ENCODE peak calls at places on chromosome 21, in eight cellular contexts. One of them, this sample, is unnamed.

GRCh38 chr21:39326607-39327307 is 13.3 kb upstream of the BRWD1 start:
- DNase-seq in K562: no peak
- DNase-seq in HepG2: no peak
- DNase-seq in HCT116: no peak
- DNase-seq in A549: no peak
- DNase-seq in endothelial cell of umbilical vein: no peak
- DNase-seq in H1: no peak
- DNase-seq in GM12878: no peak
- DNase-seq in this sample: no peak

GRCh38 chr21:29233611-29234540 is 64.8 kb upstream of the BACH1 start:
- DNase-seq in K562: no peak
- DNase-seq in HepG2: no peak
- DNase-seq in HCT116: no peak
- DNase-seq in A549: no peak
- DNase-seq in endothelial cell of umbilical vein: no peak
- DNase-seq in H1: no peak
- DNase-seq in GM12878: peak; percentile 76
- DNase-seq in this sample: no peak

GRCh38 chr21:40681164-40681859 is 165.6 kb downstream of the DSCAM start:
- DNase-seq in K562: no peak
- DNase-seq in HepG2: no peak
- DNase-seq in HCT116: no peak
- DNase-seq in A549: no peak
- DNase-seq in endothelial cell of umbilical vein: no peak
- DNase-seq in H1: no peak
- DNase-seq in GM12878: no peak
- DNase-seq in this sample: no peak

GRCh38 chr21:26191609-26192008 is 21.0 kb upstream of the APP start:
- DNase-seq in K562: no peak
- DNase-seq in HepG2: no peak
- DNase-seq in HCT116: no peak
- DNase-seq in A549: no peak
- DNase-seq in endothelial cell of umbilical vein: no peak
- DNase-seq in H1: no peak
- DNase-seq in GM12878: no peak
- DNase-seq in this sample: no peak

GRCh38 chr21:23968722-23969647 is 1638.3 kb downstream of the MRPL39 start:
- DNase-seq in K562: peak; percentile 51
- DNase-seq in HepG2: no peak
- DNase-seq in HCT116: no peak
- DNase-seq in A549: no peak
- DNase-seq in endothelial cell of umbilical vein: peak; percentile 51
- DNase-seq in H1: peak; percentile 57
- DNase-seq in GM12878: peak; percentile 46
- DNase-seq in this sample: peak; percentile 95

GRCh38 chr21:37862536-37862935 is 53.7 kb downstream of the KCNJ6 start:
- DNase-seq in K562: no peak
- DNase-seq in HepG2: no peak
- DNase-seq in HCT116: no peak
- DNase-seq in A549: peak; percentile 31
- DNase-seq in endothelial cell of umbilical vein: peak; percentile 9
- DNase-seq in H1: no peak
- DNase-seq in GM12878: no peak
- DNase-seq in this sample: peak; percentile 15

GRCh38 chr21:33998402-33998801 is 75.0 kb upstream of the MRPS6 start:
- DNase-seq in K562: no peak
- DNase-seq in HepG2: no peak
- DNase-seq in HCT116: no peak
- DNase-seq in A549: no peak
- DNase-seq in endothelial cell of umbilical vein: no peak
- DNase-seq in H1: no peak
- DNase-seq in GM12878: no peak
- DNase-seq in this sample: no peak

GRCh38 chr21:38806153-38806941 is 618 bp downstream of the ETS2 start:
- DNase-seq in K562: peak; percentile 53
- DNase-seq in HepG2: no peak
- DNase-seq in HCT116: no peak
- DNase-seq in A549: no peak
- DNase-seq in endothelial cell of umbilical vein: no peak
- DNase-seq in H1: no peak
- DNase-seq in GM12878: no peak
- DNase-seq in this sample: peak; percentile 55

GRCh38 chr21:46054447-46054846 is 43.5 kb upstream of the COL6A2 start:
- DNase-seq in K562: no peak
- DNase-seq in HepG2: no peak
- DNase-seq in HCT116: no peak
- DNase-seq in A549: no peak
- DNase-seq in endothelial cell of umbilical vein: no peak
- DNase-seq in H1: no peak
- DNase-seq in GM12878: no peak
- DNase-seq in this sample: no peak

GRCh38 chr21:33950425-33951079 is 34.9 kb upstream of the ATP5PO start:
- DNase-seq in K562: no peak
- DNase-seq in HepG2: no peak
- DNase-seq in HCT116: no peak
- DNase-seq in A549: no peak
- DNase-seq in endothelial cell of umbilical vein: no peak
- DNase-seq in H1: no peak
- DNase-seq in GM12878: no peak
- DNase-seq in this sample: no peak

GRCh38 chr21:38898422-38899098 is 92.8 kb downstream of the ETS2 start:
- DNase-seq in K562: no peak
- DNase-seq in HepG2: no peak
- DNase-seq in HCT116: no peak
- DNase-seq in A549: no peak
- DNase-seq in endothelial cell of umbilical vein: peak; percentile 32
- DNase-seq in H1: no peak
- DNase-seq in GM12878: no peak
- DNase-seq in this sample: no peak

GRCh38 chr21:36929622-36930021 is 36.8 kb downstream of the HLCS start:
- DNase-seq in K562: no peak
- DNase-seq in HepG2: no peak
- DNase-seq in HCT116: no peak
- DNase-seq in A549: no peak
- DNase-seq in endothelial cell of umbilical vein: peak; percentile 24
- DNase-seq in H1: no peak
- DNase-seq in GM12878: no peak
- DNase-seq in this sample: no peak

GRCh38 chr21:15250384-15250783 is 185.6 kb upstream of the NRIP1 start:
- DNase-seq in K562: no peak
- DNase-seq in HepG2: no peak
- DNase-seq in HCT116: no peak
- DNase-seq in A549: no peak
- DNase-seq in endothelial cell of umbilical vein: peak; percentile 26
- DNase-seq in H1: no peak
- DNase-seq in GM12878: no peak
- DNase-seq in this sample: no peak

GRCh38 chr21:19603011-19603593 is 1199.5 kb upstream of the TMPRSS15 start:
- DNase-seq in K562: no peak
- DNase-seq in HepG2: no peak
- DNase-seq in HCT116: no peak
- DNase-seq in A549: no peak
- DNase-seq in endothelial cell of umbilical vein: no peak
- DNase-seq in H1: no peak
- DNase-seq in GM12878: no peak
- DNase-seq in this sample: no peak

GRCh38 chr21:38649120-38649519 is 150.8 kb upstream of the ERG start:
- DNase-seq in K562: no peak
- DNase-seq in HepG2: no peak
- DNase-seq in HCT116: no peak
- DNase-seq in A549: no peak
- DNase-seq in endothelial cell of umbilical vein: no peak
- DNase-seq in H1: no peak
- DNase-seq in GM12878: no peak
- DNase-seq in this sample: no peak

GRCh38 chr21:46325073-46325912 is 1.3 kb downstream of the PCNT start:
- DNase-seq in K562: peak; percentile 87
- DNase-seq in HepG2: peak; percentile 35
- DNase-seq in HCT116: peak; percentile 28
- DNase-seq in A549: peak; percentile 65
- DNase-seq in endothelial cell of umbilical vein: peak; percentile 59
- DNase-seq in H1: peak; percentile 31
- DNase-seq in GM12878: no peak
- DNase-seq in this sample: peak; percentile 78

GRCh38 chr21:39079617-39080016 is 103.6 kb downstream of the PSMG1 start:
- DNase-seq in K562: no peak
- DNase-seq in HepG2: peak; percentile 73
- DNase-seq in HCT116: no peak
- DNase-seq in A549: no peak
- DNase-seq in endothelial cell of umbilical vein: no peak
- DNase-seq in H1: no peak
- DNase-seq in GM12878: no peak
- DNase-seq in this sample: peak; percentile 96

GRCh38 chr21:27108228-27108627 is 141.3 kb upstream of the ADAMTS5 start:
- DNase-seq in K562: no peak
- DNase-seq in HepG2: no peak
- DNase-seq in HCT116: no peak
- DNase-seq in A549: no peak
- DNase-seq in endothelial cell of umbilical vein: no peak
- DNase-seq in H1: no peak
- DNase-seq in GM12878: no peak
- DNase-seq in this sample: no peak

GRCh38 chr21:24693779-24694178 is 913.5 kb downstream of the MRPL39 start:
- DNase-seq in K562: no peak
- DNase-seq in HepG2: no peak
- DNase-seq in HCT116: no peak
- DNase-seq in A549: no peak
- DNase-seq in endothelial cell of umbilical vein: no peak
- DNase-seq in H1: no peak
- DNase-seq in GM12878: no peak
- DNase-seq in this sample: no peak

GRCh38 chr21:28385845-28386244 is 606.8 kb downstream of the LTN1 start:
- DNase-seq in K562: no peak
- DNase-seq in HepG2: no peak
- DNase-seq in HCT116: no peak
- DNase-seq in A549: no peak
- DNase-seq in endothelial cell of umbilical vein: no peak
- DNase-seq in H1: no peak
- DNase-seq in GM12878: no peak
- DNase-seq in this sample: no peak

GRCh38 chr21:44461438-44462089 is 6.3 kb downstream of the LRRC3 start:
- DNase-seq in K562: peak; percentile 37
- DNase-seq in HepG2: peak; percentile 35
- DNase-seq in HCT116: no peak
- DNase-seq in A549: no peak
- DNase-seq in endothelial cell of umbilical vein: no peak
- DNase-seq in H1: no peak
- DNase-seq in GM12878: no peak
- DNase-seq in this sample: no peak
- TF ChIP-seq MAX in K562: no peak
- TF ChIP-seq MAX in HepG2: no peak
- TF ChIP-seq MAX in HCT116: no peak
- TF ChIP-seq MAX in A549: no peak
- TF ChIP-seq MAX in endothelial cell of umbilical vein: no peak
- TF ChIP-seq MAX in H1: no peak
- TF ChIP-seq MAX in GM12878: no peak
- TF ChIP-seq MAX in this sample: no peak

GRCh38 chr21:35206141-35207125 is 157.3 kb upstream of the RUNX1 start:
- DNase-seq in K562: peak; percentile 83
- DNase-seq in HepG2: no peak
- DNase-seq in HCT116: no peak
- DNase-seq in A549: no peak
- DNase-seq in endothelial cell of umbilical vein: peak; percentile 84
- DNase-seq in H1: no peak
- DNase-seq in GM12878: no peak
- DNase-seq in this sample: no peak
- TF ChIP-seq POLR2A in K562: peak; percentile 65
- TF ChIP-seq POLR2A in HepG2: no peak
- TF ChIP-seq POLR2A in HCT116: no peak
- TF ChIP-seq POLR2A in A549: no peak
- TF ChIP-seq POLR2A in endothelial cell of umbilical vein: no peak
- TF ChIP-seq POLR2A in H1: no peak
- TF ChIP-seq POLR2A in GM12878: no peak
- TF ChIP-seq POLR2A in this sample: no peak

GRCh38 chr21:44901391-44902074 is 19.2 kb downstream of the ITGB2 start:
- DNase-seq in K562: no peak
- DNase-seq in HepG2: no peak
- DNase-seq in HCT116: no peak
- DNase-seq in A549: no peak
- DNase-seq in endothelial cell of umbilical vein: no peak
- DNase-seq in H1: no peak
- DNase-seq in GM12878: no peak
- DNase-seq in this sample: no peak
- TF ChIP-seq MAX in K562: no peak
- TF ChIP-seq MAX in HepG2: no peak
- TF ChIP-seq MAX in HCT116: no peak
- TF ChIP-seq MAX in A549: no peak
- TF ChIP-seq MAX in endothelial cell of umbilical vein: no peak
- TF ChIP-seq MAX in H1: no peak
- TF ChIP-seq MAX in GM12878: no peak
- TF ChIP-seq MAX in this sample: no peak

DNA sequence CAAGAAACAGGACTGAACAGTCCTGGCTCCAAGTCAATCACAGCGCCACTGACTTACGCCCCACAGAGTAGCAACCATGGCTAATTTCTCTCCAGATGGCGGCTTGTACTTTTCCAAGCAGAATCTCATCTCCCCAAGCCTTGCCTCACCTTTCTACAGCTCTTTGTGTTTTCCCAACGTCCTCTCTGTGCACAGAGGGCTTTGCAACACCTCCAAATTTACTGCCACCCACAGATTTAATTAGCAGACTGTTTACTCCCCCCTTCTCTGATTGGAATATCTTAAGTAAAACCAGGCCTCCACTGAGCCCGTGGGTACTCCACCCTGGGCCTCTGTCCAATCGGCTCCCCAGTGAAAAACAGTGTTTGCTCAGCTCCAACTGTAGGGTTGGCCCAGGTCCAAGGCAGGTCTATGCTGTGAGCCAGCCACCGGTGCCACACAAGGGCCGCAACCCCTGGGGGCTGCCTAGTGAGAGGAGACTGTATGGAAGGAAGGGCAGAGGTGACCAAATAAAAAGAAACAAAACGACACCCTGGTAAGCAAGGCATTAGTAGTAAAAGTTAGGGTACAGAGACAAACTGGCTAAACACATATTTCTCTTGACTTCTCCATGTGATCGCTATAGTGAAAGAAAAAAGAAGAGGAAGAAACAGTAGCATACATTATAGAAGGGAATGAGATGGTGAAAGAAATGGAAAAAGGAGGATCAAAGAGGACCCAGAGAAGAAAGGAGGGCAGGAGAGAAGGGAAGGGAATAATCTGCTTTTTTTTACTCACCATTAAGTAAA is 128.4 kb upstream of the SOD1 start:
- DNase-seq in K562: no peak
- DNase-seq in HepG2: no peak
- DNase-seq in HCT116: no peak
- DNase-seq in A549: no peak
- DNase-seq in endothelial cell of umbilical vein: no peak
- DNase-seq in H1: no peak
- DNase-seq in GM12878: no peak
- DNase-seq in this sample: no peak
- TF ChIP-seq POLR2A in K562: no peak
- TF ChIP-seq POLR2A in HepG2: no peak
- TF ChIP-seq POLR2A in HCT116: no peak
- TF ChIP-seq POLR2A in A549: no peak
- TF ChIP-seq POLR2A in endothelial cell of umbilical vein: no peak
- TF ChIP-seq POLR2A in H1: no peak
- TF ChIP-seq POLR2A in GM12878: no peak
- TF ChIP-seq POLR2A in this sample: no peak

GRCh38 chr21:42285569-42286245 is 29.5 kb downstream of the TFF3 start:
- DNase-seq in K562: no peak
- DNase-seq in HepG2: no peak
- DNase-seq in HCT116: no peak
- DNase-seq in A549: no peak
- DNase-seq in endothelial cell of umbilical vein: no peak
- DNase-seq in H1: no peak
- DNase-seq in GM12878: peak; percentile 36
- DNase-seq in this sample: no peak
- TF ChIP-seq MAX in K562: no peak
- TF ChIP-seq MAX in HepG2: no peak
- TF ChIP-seq MAX in HCT116: no peak
- TF ChIP-seq MAX in A549: no peak
- TF ChIP-seq MAX in endothelial cell of umbilical vein: no peak
- TF ChIP-seq MAX in H1: no peak
- TF ChIP-seq MAX in GM12878: no peak
- TF ChIP-seq MAX in this sample: no peak